ENCODE peak calls at places on chromosomes 1 and 21, in nine cellular contexts. V, F, M, B, G, K, E, P and Y are unnamed samples.

GRCh38 chr21:46120301-46121285 is 22.7 kb downstream of the COL6A2 start:
- DNase-seq in V (no peak), G (no peak), M (no peak), K (peak), E (no peak), B (no peak), P (no peak), F (peak), Y (peak)

GRCh38 chr1:217027403-217028080 is 304.3 kb upstream of the ESRRG start:
- DNase-seq in V (peak), B (no peak), F (no peak), K (no peak), E (no peak), G (no peak), M (no peak), P (no peak), Y (no peak)

GRCh38 chr1:159161001-159161718 is 10.3 kb upstream of the CADM3 start:
- DNase-seq in K (peak), B (peak), E (peak), V (peak), M (peak), G (peak), P (peak), F (peak), Y (peak)

GRCh38 chr21:17612023-17612564 is 607 bp downstream of the BTG3 start:
- DNase-seq in B (no peak), F (no peak), P (peak), G (no peak), V (no peak), E (no peak), K (peak), M (peak), Y (peak)

GRCh38 chr1:94315552-94316116 is 78.2 kb upstream of the ARHGAP29 start:
- DNase-seq in P (no peak), F (no peak), G (no peak), M (no peak), V (no peak), B (no peak), E (no peak), K (no peak), Y (no peak)

GRCh38 chr1:175332515-175332914 is 139.9 kb upstream of the KIAA0040 start:
- DNase-seq in G (no peak), E (no peak), F (no peak), P (no peak), V (no peak), B (no peak), K (no peak), M (no peak), Y (no peak)

GRCh38 chr1:203682401-203683383 is 56.1 kb downstream of the ATP2B4 start:
- DNase-seq in V (no peak), B (no peak), F (no peak), P (no peak), K (no peak), E (peak), M (peak), G (no peak), Y (no peak)

GRCh38 chr1:244237445-244237844 is 186.4 kb downstream of the ZBTB18 start:
- DNase-seq in P (peak), V (no peak), E (no peak), M (no peak), K (no peak), G (no peak), F (no peak), B (no peak), Y (no peak)

DNA sequence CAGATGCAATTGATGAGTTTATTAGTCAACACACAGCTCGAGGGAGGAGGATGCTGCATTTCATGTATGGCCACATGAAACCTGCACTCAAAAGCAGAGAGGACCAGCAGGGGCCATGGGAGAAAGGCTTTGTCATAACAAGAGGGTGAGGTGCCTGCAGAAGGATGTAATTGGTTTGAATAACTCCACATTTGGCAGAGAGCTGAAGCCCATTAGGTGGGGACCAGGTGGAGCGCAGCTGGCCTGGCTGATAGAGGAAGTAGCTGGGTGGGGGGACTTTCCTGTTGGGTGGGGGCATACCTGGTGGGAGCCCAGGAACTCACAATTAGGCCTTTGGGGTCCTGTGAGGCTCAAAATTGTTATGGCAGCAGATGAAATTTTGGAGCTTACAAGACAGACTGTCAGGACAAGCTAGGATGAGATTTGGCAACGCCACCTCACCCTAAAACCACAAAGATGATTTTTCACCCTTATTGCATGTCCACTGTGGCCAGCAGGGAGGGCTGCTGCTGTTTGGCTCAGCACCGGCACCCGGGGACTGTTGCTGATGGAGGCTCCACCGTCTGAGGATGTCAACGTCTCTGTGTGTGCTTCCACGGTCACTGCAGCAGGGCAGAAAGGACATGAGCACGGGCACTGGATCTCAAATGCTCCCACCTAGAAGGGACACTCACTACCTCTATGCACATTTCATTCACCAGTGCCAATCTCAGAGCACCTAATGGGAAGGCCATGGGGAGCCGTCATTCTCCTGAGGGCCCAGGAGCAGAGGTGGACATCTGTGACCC is 599.4 kb downstream of the PTPRU start:
- DNase-seq in E (no peak), G (no peak), F (peak), M (no peak), P (no peak), V (no peak), B (no peak), K (peak), Y (no peak)
- TF ChIP-seq CTCF in E (no peak), G (no peak), F (no peak), M (no peak), P (no peak), V (no peak), B (no peak), K (no peak), Y (no peak)

DNA sequence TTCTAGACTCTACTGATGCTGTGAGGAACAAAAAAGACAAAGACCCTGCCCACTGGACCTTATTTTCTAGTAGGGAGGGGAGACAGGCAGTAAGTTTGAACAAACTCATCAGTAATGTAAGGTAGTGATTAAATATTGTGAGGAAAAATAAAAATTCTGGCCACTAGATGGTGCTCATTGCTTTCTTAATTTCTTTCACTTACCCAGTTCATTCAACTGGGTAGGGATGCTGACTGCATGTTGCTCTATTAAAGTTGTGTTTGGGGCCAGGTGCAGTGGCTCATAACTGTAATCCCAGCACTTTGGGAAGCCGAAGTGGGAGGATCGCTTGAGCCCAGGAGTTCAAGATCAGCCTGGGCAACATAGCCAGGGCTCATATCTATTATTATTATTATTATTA is 6.3 kb upstream of the KYAT3 start:
- DNase-seq in G (no peak), P (peak), F (no peak), V (peak), M (peak), E (peak), B (peak), K (no peak), Y (no peak)
- TF ChIP-seq CTCF in G (no peak), P (peak), F (peak), V (peak), M (peak), E (peak), B (peak), K (peak), Y (peak)

GRCh38 chr1:161177936-161178244 is 583 bp upstream of the B4GALT3 start:
- DNase-seq in P (no peak), V (no peak), E (no peak), B (no peak), M (no peak), F (no peak), K (no peak), G (no peak), Y (no peak)

GRCh38 chr1:161179698-161180097 is 2.4 kb upstream of the B4GALT3 start:
- DNase-seq in P (no peak), G (no peak), E (no peak), F (no peak), V (no peak), B (no peak), K (no peak), M (no peak), Y (no peak)

GRCh38 chr1:161182214-161182613 is 4.9 kb upstream of the B4GALT3 start:
- DNase-seq in M (no peak), F (no peak), E (no peak), K (peak), V (peak), G (peak), P (peak), B (no peak), Y (no peak)

GRCh38 chr1:161177112-161177935 is at the start of gene B4GALT3:
- DNase-seq in V (peak), B (peak), G (peak), M (peak), F (peak), E (peak), P (peak), K (peak), Y (peak)

GRCh38 chr1:161180643-161181042 is 3.3 kb upstream of the B4GALT3 start:
- DNase-seq in K (no peak), B (no peak), M (peak), E (no peak), V (no peak), G (no peak), P (no peak), F (no peak), Y (no peak)
- TF ChIP-seq CTCF in K (peak), B (no peak), M (peak), E (peak), V (no peak), G (peak), P (peak), F (peak), Y (no peak)

DNA sequence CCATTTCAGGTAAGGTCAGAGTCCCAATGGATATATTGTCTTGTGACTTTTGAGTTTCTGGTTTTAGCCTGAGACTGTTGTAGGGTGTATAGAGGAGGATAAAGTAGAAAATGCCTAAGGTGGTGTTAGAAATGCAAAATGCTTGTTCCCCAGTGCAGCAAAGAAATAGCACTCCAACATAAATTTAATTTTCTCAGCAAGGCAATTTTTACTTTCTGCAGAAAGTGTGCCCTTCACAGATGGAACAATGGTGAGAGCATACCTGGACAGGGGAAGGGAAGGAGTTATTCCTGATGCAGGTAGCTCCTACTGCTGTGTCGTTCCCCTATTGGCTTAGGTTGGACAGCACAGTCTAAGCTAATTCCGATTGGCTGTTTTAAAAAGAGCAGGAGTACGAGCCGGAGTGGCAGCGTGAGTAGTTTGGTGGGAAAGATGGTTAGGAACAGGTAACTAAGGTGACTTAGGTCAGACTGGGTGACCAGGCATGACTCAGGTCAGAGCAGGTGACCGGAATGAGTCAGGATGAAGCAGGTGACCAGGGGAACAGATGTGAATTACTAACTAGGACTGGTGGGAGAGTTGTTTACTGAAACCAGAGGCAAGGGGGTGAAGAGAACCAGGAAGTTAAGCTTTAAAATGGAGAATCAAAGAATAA is 21.5 kb downstream of the SPATA45 start:
- DNase-seq in B (no peak), V (no peak), G (no peak), F (no peak), E (no peak), P (no peak), K (no peak), M (no peak), Y (no peak)
- TF ChIP-seq CTCF in B (no peak), V (no peak), G (no peak), F (no peak), E (no peak), P (no peak), K (no peak), M (no peak), Y (no peak)